ENCODE peak calls at places on chromosomes 11 and 22, in eight cellular contexts. M is A549, G is adrenal gland, C is right lobe of liver, L is body of pancreas, I is esophagus squamous epithelium, F is tibial nerve, S is prostate gland. P is an unnamed sample.

GRCh38 chr11:61969838-61970452 is 2.5 kb upstream of the FTH1 start:
- DNase-seq in S (no peak), I (no peak), M (peak; percentile 57), F (no peak), L (no peak), C (no peak), G (no peak), P (no peak)

GRCh38 chr22:23001463-23001862 is 68.9 kb upstream of the GNAZ start:
- DNase-seq in I (no peak), M (no peak), C (no peak), F (no peak), S (no peak), G (no peak), L (no peak), P (no peak)

GRCh38 chr11:15967966-15968365 is 388.4 kb downstream of the SOX6 start:
- DNase-seq in F (no peak), C (no peak), L (no peak), I (no peak), G (no peak), S (no peak), M (peak; percentile 17), P (no peak)

GRCh38 chr11:12979928-12980689 is 29.0 kb upstream of the RASSF10 start:
- DNase-seq in F (no peak), C (no peak), S (peak; percentile 16), M (no peak), G (no peak), L (no peak), I (no peak), P (no peak)

GRCh38 chr11:63708764-63709163 is 27.5 kb downstream of the RTN3 start:
- DNase-seq in L (no peak), F (no peak), S (no peak), I (no peak), C (no peak), M (no peak), G (no peak), P (no peak)

GRCh38 chr11:28596816-28597215 is 488.6 kb downstream of the METTL15 start:
- DNase-seq in I (no peak), M (no peak), L (no peak), C (no peak), F (no peak), S (no peak), G (no peak), P (no peak)

GRCh38 chr11:46380340-46381045 is 976 bp upstream of the MDK start:
- DNase-seq in F (peak; percentile 43), L (peak; percentile 74), I (no peak), C (peak; percentile 75), S (peak; percentile 57), G (peak; percentile 68), M (no peak), P (peak; percentile 62)

GRCh38 chr11:132099692-132100091 is 729.3 kb downstream of the NTM start:
- DNase-seq in S (no peak), I (no peak), M (no peak), L (peak; percentile 11), C (no peak), F (no peak), G (no peak), P (no peak)

GRCh38 chr11:61092280-61092766 is 10.0 kb upstream of the CD5 start:
- DNase-seq in F (no peak), L (no peak), G (no peak), I (no peak), C (no peak), M (no peak), S (no peak), P (no peak)

GRCh38 chr11:43278302-43278956 is 33.4 kb upstream of the API5 start:
- DNase-seq in S (no peak), G (no peak), M (peak; percentile 49), F (no peak), L (no peak), I (no peak), C (no peak), P (no peak)

GRCh38 chr11:63870351-63871197 is 31.7 kb downstream of the MARK2 start:
- DNase-seq in F (no peak), G (peak; percentile 51), I (no peak), S (no peak), M (no peak), L (no peak), C (no peak), P (no peak)

GRCh38 chr11:121048464-121049233 is 24.7 kb downstream of the TBCEL start:
- DNase-seq in I (no peak), F (no peak), M (no peak), S (no peak), L (no peak), C (no peak), G (no peak), P (no peak)

GRCh38 chr22:43624144-43624998 is 187.7 kb downstream of the EFCAB6 start:
- DNase-seq in C (no peak), M (peak; percentile 71), I (no peak), L (no peak), F (no peak), G (no peak), S (no peak), P (no peak)

GRCh38 chr11:94283678-94284077 is 20.7 kb upstream of the IZUMO1R start:
- DNase-seq in C (no peak), F (no peak), L (no peak), G (no peak), M (no peak), S (no peak), I (no peak), P (peak; percentile 36)

GRCh38 chr11:44192015-44192380 is 96.5 kb downstream of the EXT2 start:
- DNase-seq in I (no peak), M (no peak), S (no peak), F (no peak), C (no peak), G (no peak), L (no peak), P (no peak)

GRCh38 chr11:9971894-9972293 is 308.0 kb downstream of the SWAP70 start:
- DNase-seq in L (no peak), G (no peak), S (no peak), M (no peak), F (no peak), I (no peak), C (no peak), P (no peak)

GRCh38 chr11:119793335-119793984 is 64.5 kb upstream of the NECTIN1 start:
- DNase-seq in I (no peak), L (no peak), S (no peak), M (no peak), C (no peak), G (no peak), F (no peak), P (peak; percentile 32)

GRCh38 chr11:119839504-119840133 is 110.6 kb upstream of the NECTIN1 start:
- DNase-seq in M (no peak), I (no peak), C (no peak), S (no peak), G (no peak), F (no peak), L (no peak), P (no peak)

GRCh38 chr11:6745018-6745417 is 26.8 kb downstream of the OR2AG2 start:
- DNase-seq in L (no peak), I (no peak), G (no peak), S (no peak), C (no peak), F (no peak), M (no peak), P (no peak)

GRCh38 chr11:118215262-118215661 is 9.5 kb downstream of the JAML start:
- DNase-seq in M (no peak), F (no peak), S (no peak), C (no peak), L (no peak), G (no peak), I (no peak), P (no peak)

GRCh38 chr11:95068549-95068948 is 1.8 kb downstream of the SRSF8 start:
- DNase-seq in G (peak; percentile 92), L (peak; percentile 89), S (peak; percentile 93), C (peak; percentile 74), I (peak; percentile 47), M (peak; percentile 93), F (peak; percentile 66), P (peak; percentile 94)

GRCh38 chr11:3840870-3841425 is at the start of gene RHOG:
- DNase-seq in G (peak; percentile 87), M (peak; percentile 87), F (peak; percentile 60), S (peak; percentile 71), I (peak; percentile 85), L (peak; percentile 77), C (peak; percentile 91), P (peak; percentile 84)

GRCh38 chr11:117979481-117980211 is 6.5 kb upstream of the IL10RA start:
- DNase-seq in F (no peak), G (peak; percentile 51), L (no peak), I (no peak), M (no peak), C (no peak), S (no peak), P (no peak)

GRCh38 chr11:128745296-128746183 is 51.7 kb downstream of the FLI1 start:
- DNase-seq in G (no peak), M (no peak), C (no peak), I (no peak), F (no peak), S (no peak), L (no peak), P (peak; percentile 37)

GRCh38 chr11:120384476-120384875 is 48.3 kb downstream of the ARHGEF12 start:
- DNase-seq in F (no peak), G (no peak), I (no peak), M (no peak), C (no peak), L (no peak), S (no peak), P (no peak)

GRCh38 chr11:79314906-79315689 is 125.7 kb downstream of the TENM4 start:
- DNase-seq in I (no peak), M (no peak), F (no peak), G (no peak), C (no peak), L (no peak), S (no peak), P (no peak)

GRCh38 chr22:21860640-21861039 is 6.8 kb downstream of the MAPK1 start:
- DNase-seq in M (no peak), C (no peak), S (no peak), L (no peak), G (no peak), I (no peak), F (no peak), P (no peak)

GRCh38 chr22:39314251-39314971 is 5.0 kb downstream of the RPL3 start:
- DNase-seq in I (no peak), C (no peak), G (peak; percentile 91), F (no peak), L (peak; percentile 59), S (no peak), M (no peak), P (peak; percentile 73)
- TF ChIP-seq POLR2A in I (no peak), C (no peak), G (peak; percentile 37), F (no peak), L (no peak), S (no peak), M (no peak), P (no peak)

GRCh38 chr11:114621950-114622809 is 26.6 kb upstream of the NXPE4 start:
- DNase-seq in M (no peak), I (no peak), C (no peak), S (no peak), G (no peak), F (no peak), L (no peak), P (no peak)
- H3K9me3 ChIP-seq in M (no peaks in the 10 kb centered on the region), I (peaks cover 15% of the 10 kb centered on the region), C (no peaks in the 10 kb centered on the region), S (no peaks in the 10 kb centered on the region), G (no peaks in the 10 kb centered on the region), F (no peaks in the 10 kb centered on the region), L (no peaks in the 10 kb centered on the region), P (no peaks in the 10 kb centered on the region)

GRCh38 chr11:568306-569259 is 7.7 kb upstream of the PHRF1 start:
- DNase-seq in M (peak; percentile 90), C (peak; percentile 95), L (peak; percentile 96), I (no peak), G (peak; percentile 91), F (peak; percentile 83), S (peak; percentile 92), P (peak; percentile 94)
- TF ChIP-seq POLR2A in M (peak; percentile 62), C (peak; percentile 75), L (no peak), I (peak; percentile 73), G (peak; percentile 49), F (peak; percentile 55), S (peak; percentile 87), P (no peak)

GRCh38 chr22:37619991-37620390 is 11.4 kb downstream of the GGA1 start:
- DNase-seq in G (no peak), M (no peak), F (no peak), I (no peak), L (no peak), S (no peak), C (no peak), P (no peak)
- H3K9me3 ChIP-seq in G (no peaks in the 10 kb centered on the region), M (no peaks in the 10 kb centered on the region), F (no peaks in the 10 kb centered on the region), I (no peaks in the 10 kb centered on the region), L (no peaks in the 10 kb centered on the region), S (no peaks in the 10 kb centered on the region), C (no peaks in the 10 kb centered on the region), P (no peaks in the 10 kb centered on the region)